ENCODE peak calls at places on chromosomes 7 and 10, in five cellular contexts. One of them, this sample, is unnamed.

GRCh38 chr7:158263964-158264748 is 323.5 kb downstream of the PTPRN2 start:
- DNase-seq in stomach: no peak
- DNase-seq in CD8-positive, alpha-beta T cell: no peak
- DNase-seq in WTC11: no peak
- DNase-seq in left lung: no peak
- DNase-seq in this sample: no peak

GRCh38 chr10:50544095-50544856 is 79.5 kb downstream of the SGMS1 start:
- DNase-seq in stomach: no peak
- DNase-seq in CD8-positive, alpha-beta T cell: no peak
- DNase-seq in WTC11: no peak
- DNase-seq in left lung: no peak
- DNase-seq in this sample: no peak

GRCh38 chr7:121605297-121605640 is 209.2 kb upstream of the FAM3C start:
- DNase-seq in stomach: no peak
- DNase-seq in CD8-positive, alpha-beta T cell: no peak
- DNase-seq in WTC11: no peak
- DNase-seq in left lung: no peak
- DNase-seq in this sample: no peak

GRCh38 chr10:30505543-30506298 is 71.7 kb downstream of the MAP3K8 start:
- DNase-seq in stomach: no peak
- DNase-seq in CD8-positive, alpha-beta T cell: no peak
- DNase-seq in WTC11: no peak
- DNase-seq in left lung: no peak
- DNase-seq in this sample: no peak

GRCh38 chr7:134515569-134516468 is 11.5 kb upstream of the AKR1B10 start:
- DNase-seq in stomach: no peak
- DNase-seq in CD8-positive, alpha-beta T cell: no peak
- DNase-seq in WTC11: no peak
- DNase-seq in left lung: no peak
- DNase-seq in this sample: no peak

GRCh38 chr10:17848646-17849045 is 39.5 kb downstream of the MRC1 start:
- DNase-seq in stomach: no peak
- DNase-seq in CD8-positive, alpha-beta T cell: no peak
- DNase-seq in WTC11: no peak
- DNase-seq in left lung: no peak
- DNase-seq in this sample: no peak

GRCh38 chr7:51376420-51377092 is 59.9 kb upstream of the COBL start:
- DNase-seq in stomach: no peak
- DNase-seq in CD8-positive, alpha-beta T cell: no peak
- DNase-seq in WTC11: no peak
- DNase-seq in left lung: no peak
- DNase-seq in this sample: no peak

GRCh38 chr7:47181609-47182264 is 400.2 kb downstream of the TNS3 start:
- DNase-seq in stomach: peak
- DNase-seq in CD8-positive, alpha-beta T cell: no peak
- DNase-seq in WTC11: no peak
- DNase-seq in left lung: peak
- DNase-seq in this sample: no peak

GRCh38 chr7:36958094-36958718 is 233.9 kb upstream of the AOAH start:
- DNase-seq in stomach: no peak
- DNase-seq in CD8-positive, alpha-beta T cell: no peak
- DNase-seq in WTC11: no peak
- DNase-seq in left lung: no peak
- DNase-seq in this sample: no peak

GRCh38 chr7:114081606-114082425 is 163.0 kb upstream of the PPP1R3A start:
- DNase-seq in stomach: no peak
- DNase-seq in CD8-positive, alpha-beta T cell: no peak
- DNase-seq in WTC11: no peak
- DNase-seq in left lung: no peak
- DNase-seq in this sample: no peak

GRCh38 chr7:82631998-82632397 is 188.4 kb upstream of the CACNA2D1 start:
- DNase-seq in stomach: no peak
- DNase-seq in CD8-positive, alpha-beta T cell: no peak
- DNase-seq in WTC11: no peak
- DNase-seq in left lung: no peak
- DNase-seq in this sample: no peak

GRCh38 chr7:27095050-27095896 is 527 bp downstream of the HOXA1 start:
- DNase-seq in stomach: no peak
- DNase-seq in CD8-positive, alpha-beta T cell: no peak
- DNase-seq in WTC11: no peak
- DNase-seq in left lung: no peak
- DNase-seq in this sample: no peak

GRCh38 chr10:68601490-68602265 is 41.5 kb downstream of the TET1 start:
- DNase-seq in stomach: no peak
- DNase-seq in CD8-positive, alpha-beta T cell: no peak
- DNase-seq in WTC11: no peak
- DNase-seq in left lung: no peak
- DNase-seq in this sample: no peak

GRCh38 chr10:126903646-126904360 is 1.4 kb upstream of the DOCK1 start:
- DNase-seq in stomach: no peak
- DNase-seq in CD8-positive, alpha-beta T cell: no peak
- DNase-seq in WTC11: no peak
- DNase-seq in left lung: no peak
- DNase-seq in this sample: no peak

GRCh38 chr10:126904493-126904806 is 778 bp upstream of the DOCK1 start:
- DNase-seq in stomach: no peak
- DNase-seq in CD8-positive, alpha-beta T cell: no peak
- DNase-seq in WTC11: no peak
- DNase-seq in left lung: no peak
- DNase-seq in this sample: no peak

GRCh38 chr10:126904807-126905686 is at the start of gene DOCK1:
- DNase-seq in stomach: peak
- DNase-seq in CD8-positive, alpha-beta T cell: no peak
- DNase-seq in WTC11: peak
- DNase-seq in left lung: peak
- DNase-seq in this sample: no peak

GRCh38 chr10:126898460-126898859 is 6.8 kb upstream of the DOCK1 start:
- DNase-seq in stomach: no peak
- DNase-seq in CD8-positive, alpha-beta T cell: no peak
- DNase-seq in WTC11: no peak
- DNase-seq in left lung: no peak
- DNase-seq in this sample: no peak

GRCh38 chr10:126902157-126902556 is 3.1 kb upstream of the DOCK1 start:
- DNase-seq in stomach: no peak
- DNase-seq in CD8-positive, alpha-beta T cell: no peak
- DNase-seq in WTC11: no peak
- DNase-seq in left lung: no peak
- DNase-seq in this sample: peak
- TF ChIP-seq CTCF in stomach: no peak
- TF ChIP-seq CTCF in CD8-positive, alpha-beta T cell: no peak
- TF ChIP-seq CTCF in WTC11: no peak
- TF ChIP-seq CTCF in left lung: no peak
- TF ChIP-seq CTCF in this sample: peak

GRCh38 chr10:1372212-1372611 is 316.0 kb downstream of the WDR37 start:
- DNase-seq in stomach: no peak
- DNase-seq in CD8-positive, alpha-beta T cell: peak
- DNase-seq in WTC11: no peak
- DNase-seq in left lung: no peak
- DNase-seq in this sample: no peak
- TF ChIP-seq CTCF in stomach: no peak
- TF ChIP-seq CTCF in CD8-positive, alpha-beta T cell: no peak
- TF ChIP-seq CTCF in WTC11: peak
- TF ChIP-seq CTCF in left lung: no peak
- TF ChIP-seq CTCF in this sample: peak

DNA sequence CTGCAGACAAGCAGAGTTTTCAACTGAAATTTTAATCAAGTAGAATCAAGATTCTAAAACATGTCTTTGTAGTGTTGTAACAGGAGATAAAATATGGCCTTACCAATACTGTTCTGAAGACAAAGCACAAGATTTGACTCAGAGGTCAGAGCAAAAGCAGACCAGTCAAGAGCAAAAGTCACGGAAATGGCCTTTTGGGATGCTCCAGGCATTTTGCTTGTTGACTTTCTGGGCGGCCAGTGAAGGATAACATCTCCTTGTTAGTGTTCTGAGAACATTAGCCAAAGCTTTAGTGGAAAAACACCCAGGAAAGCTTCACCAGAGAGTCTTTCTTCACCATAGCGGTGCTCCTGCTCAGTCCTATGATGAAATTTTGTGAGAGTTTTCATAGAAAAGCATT is 590.6 kb downstream of the ARL4A start:
- DNase-seq in stomach: no peak
- DNase-seq in CD8-positive, alpha-beta T cell: no peak
- DNase-seq in WTC11: no peak
- DNase-seq in left lung: no peak
- DNase-seq in this sample: no peak
- TF ChIP-seq CTCF in stomach: no peak
- TF ChIP-seq CTCF in CD8-positive, alpha-beta T cell: no peak
- TF ChIP-seq CTCF in WTC11: no peak
- TF ChIP-seq CTCF in left lung: no peak
- TF ChIP-seq CTCF in this sample: no peak

DNA sequence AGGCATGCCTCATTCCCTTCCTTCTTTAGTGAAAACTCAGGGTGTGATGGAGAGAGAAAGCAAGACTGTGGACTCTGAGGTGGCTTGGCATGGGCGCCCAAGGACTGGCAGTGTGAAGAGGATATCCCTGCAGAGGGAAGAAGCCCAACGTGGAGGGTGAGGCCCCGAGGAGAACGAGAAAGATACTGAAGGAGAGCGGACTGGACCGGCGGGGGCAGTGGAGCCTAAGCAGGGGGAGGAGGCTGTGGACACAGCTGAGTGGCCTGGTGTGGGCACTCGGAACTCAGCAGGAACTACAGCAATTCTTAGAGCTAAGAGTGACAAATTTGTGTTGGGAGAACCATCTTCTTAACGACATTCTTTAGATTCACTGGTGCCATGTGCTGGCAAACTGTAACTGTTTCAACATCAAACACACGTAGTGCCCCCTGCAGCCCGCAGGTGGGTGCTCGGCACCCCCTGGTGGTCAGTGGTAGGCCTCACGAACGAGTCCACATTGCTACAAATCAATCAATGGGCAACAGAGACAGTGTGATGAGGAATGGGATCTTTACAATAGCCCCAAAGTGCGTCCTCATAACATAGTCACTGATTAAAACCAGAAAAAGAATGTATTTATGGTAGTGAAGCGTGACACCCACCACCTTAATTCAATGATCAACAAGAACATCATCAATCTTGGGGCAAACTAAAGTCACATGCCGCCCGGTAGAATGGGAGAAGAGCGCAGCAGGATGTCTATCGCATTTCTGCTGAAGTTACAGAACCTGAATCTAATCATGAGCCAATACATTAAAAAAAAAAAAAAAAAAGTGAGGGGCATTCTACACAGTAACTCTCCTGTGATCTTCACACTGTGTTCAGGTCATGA is 2.0 kb upstream of the SFTPA1 start:
- DNase-seq in stomach: no peak
- DNase-seq in CD8-positive, alpha-beta T cell: no peak
- DNase-seq in WTC11: peak
- DNase-seq in left lung: no peak
- DNase-seq in this sample: no peak
- TF ChIP-seq CTCF in stomach: peak
- TF ChIP-seq CTCF in CD8-positive, alpha-beta T cell: peak
- TF ChIP-seq CTCF in WTC11: peak
- TF ChIP-seq CTCF in left lung: peak
- TF ChIP-seq CTCF in this sample: peak

GRCh38 chr10:71684356-71685173 is 35.0 kb downstream of the C10orf105 start:
- DNase-seq in stomach: no peak
- DNase-seq in CD8-positive, alpha-beta T cell: no peak
- DNase-seq in WTC11: no peak
- DNase-seq in left lung: no peak
- DNase-seq in this sample: no peak
- TF ChIP-seq CTCF in stomach: no peak
- TF ChIP-seq CTCF in CD8-positive, alpha-beta T cell: no peak
- TF ChIP-seq CTCF in WTC11: no peak
- TF ChIP-seq CTCF in left lung: no peak
- TF ChIP-seq CTCF in this sample: no peak

DNA sequence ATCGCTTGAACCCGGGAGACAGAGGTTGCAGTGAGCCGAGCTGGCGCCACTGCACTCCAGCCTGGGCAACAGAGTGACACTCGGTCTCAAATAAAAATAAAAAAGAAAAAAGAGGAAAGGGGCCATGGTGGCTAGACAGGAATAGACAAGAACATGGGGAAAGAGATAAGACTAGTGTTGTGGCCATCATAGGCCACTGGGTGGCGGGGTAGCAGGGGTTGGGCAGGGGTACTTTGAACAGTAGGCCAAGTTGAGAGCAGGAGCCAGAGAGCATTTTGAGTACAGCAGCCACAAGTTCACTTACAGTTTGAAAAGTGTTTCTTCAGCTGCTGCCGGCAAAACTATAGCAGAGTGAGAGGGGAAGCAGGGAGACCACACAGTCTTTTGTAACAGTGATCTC is 656.0 kb downstream of the CNTNAP2 start:
- DNase-seq in stomach: no peak
- DNase-seq in CD8-positive, alpha-beta T cell: no peak
- DNase-seq in WTC11: peak
- DNase-seq in left lung: no peak
- DNase-seq in this sample: no peak
- TF ChIP-seq CTCF in stomach: no peak
- TF ChIP-seq CTCF in CD8-positive, alpha-beta T cell: no peak
- TF ChIP-seq CTCF in WTC11: peak
- TF ChIP-seq CTCF in left lung: no peak
- TF ChIP-seq CTCF in this sample: no peak

This sample was measured in RWPE2.